ENCODE peak calls at places on chromosomes 2 and 18, in seven cellular contexts. X is Caki2; N is nephron progenitor cell; J is activated naive CD8-positive, alpha-beta T cell treated with anti-CD3 and anti-CD28 coated beads, Interleukin-2, amount 50 U/mL, for 24 hours; Z is GM23248; M is NCI-H446 treated with DMSO at 0.1 percent for 48 hours; F is activated CD4-positive, alpha-beta T cell treated with anti-CD3 and anti-CD28 coated beads, Interleukin-2, amount 50 U/mL, for 24 hours. S is an unnamed sample.

GRCh38 chr18:79516441-79516931 is 120.8 kb downstream of the NFATC1 start:
- DNase-seq in F (no peak), M (no peak), J (no peak), X (no peak), N (no peak), Z (no peak), S (no peak)

GRCh38 chr2:11450791-11451190 is 15.2 kb downstream of the E2F6 start:
- DNase-seq in M (no peak), J (no peak), X (no peak), Z (no peak), N (no peak), F (no peak), S (no peak)

GRCh38 chr2:11155326-11156059 is at the start of gene SLC66A3:
- DNase-seq in F (no peak), J (no peak), Z (peak), N (no peak), X (peak), M (peak), S (peak)

GRCh38 chr2:202750778-202751427 is 116.1 kb downstream of the FAM117B start:
- DNase-seq in X (no peak), M (no peak), F (no peak), J (no peak), N (no peak), Z (no peak), S (no peak)

GRCh38 chr18:79796531-79797390 is 977 bp upstream of the KCNG2 start:
- DNase-seq in X (no peak), N (no peak), M (no peak), J (no peak), Z (peak), F (no peak), S (no peak)

GRCh38 chr2:195600796-195601195 is 56.2 kb upstream of the SLC39A10 start:
- DNase-seq in M (no peak), X (no peak), Z (no peak), N (no peak), J (no peak), F (no peak), S (no peak)

GRCh38 chr2:220165401-220165800 is 538.0 kb downstream of the SLC4A3 start:
- DNase-seq in X (no peak), F (no peak), N (no peak), J (no peak), Z (no peak), M (no peak), S (no peak)

GRCh38 chr2:229489016-229489415 is 217.9 kb upstream of the PID1 start:
- DNase-seq in F (no peak), M (no peak), X (peak), N (no peak), J (no peak), Z (peak), S (no peak)

GRCh38 chr2:237451582-237452469 is 35.2 kb upstream of the MLPH start:
- DNase-seq in X (no peak), N (no peak), J (no peak), Z (no peak), M (no peak), F (no peak), S (no peak)

GRCh38 chr2:214203199-214203598 is 207.7 kb upstream of the VWC2L start:
- DNase-seq in Z (peak), N (no peak), F (no peak), X (no peak), J (no peak), M (no peak), S (no peak)

GRCh38 chr2:171134624-171135230 is 26.0 kb downstream of the TLK1 start:
- DNase-seq in F (no peak), M (no peak), N (no peak), X (no peak), J (no peak), Z (no peak), S (no peak)

GRCh38 chr2:157172866-157173578 is 84.5 kb upstream of the GALNT5 start:
- DNase-seq in X (no peak), F (no peak), Z (peak), N (no peak), J (no peak), M (no peak), S (no peak)

GRCh38 chr2:221142341-221142740 is 429.8 kb downstream of the EPHA4 start:
- DNase-seq in F (no peak), X (no peak), J (no peak), N (no peak), M (no peak), Z (no peak), S (no peak)

GRCh38 chr2:137255990-137256389 is 490.6 kb downstream of the THSD7B start:
- DNase-seq in X (no peak), N (no peak), M (no peak), F (no peak), J (no peak), Z (peak), S (no peak)

GRCh38 chr18:62045316-62045715 is 141.5 kb downstream of the PIGN start:
- DNase-seq in X (no peak), F (no peak), J (no peak), M (no peak), N (no peak), Z (no peak), S (no peak)

GRCh38 chr2:104733544-104733943 is 120.4 kb upstream of the POU3F3 start:
- DNase-seq in N (no peak), F (no peak), M (no peak), J (peak), Z (no peak), X (no peak), S (peak)

GRCh38 chr18:31648966-31649429 is 35.4 kb downstream of the B4GALT6 start:
- DNase-seq in J (no peak), F (no peak), X (peak), N (no peak), M (no peak), Z (peak), S (no peak)

GRCh38 chr2:239247401-239248245 is 153.2 kb downstream of the HDAC4 start:
- DNase-seq in N (no peak), M (no peak), Z (no peak), J (no peak), F (no peak), X (peak), S (no peak)

GRCh38 chr2:71843391-71843850 is 304.2 kb downstream of the CYP26B1 start:
- DNase-seq in M (no peak), Z (peak), N (no peak), J (no peak), X (peak), F (no peak), S (no peak)

GRCh38 chr2:158969162-158969716 is 799 bp downstream of the TANC1 start:
- DNase-seq in Z (peak), N (no peak), M (no peak), J (no peak), X (no peak), F (no peak), S (no peak)

GRCh38 chr2:198214108-198214736 is 409.8 kb downstream of the PLCL1 start:
- DNase-seq in M (no peak), X (no peak), F (no peak), N (no peak), J (no peak), Z (peak), S (no peak)

GRCh38 chr2:166011660-166012059 is 58.1 kb upstream of the TTC21B start:
- DNase-seq in Z (no peak), N (no peak), X (no peak), J (no peak), F (no peak), M (no peak), S (no peak)

GRCh38 chr2:225355788-225356187 is 43.7 kb upstream of the NYAP2 start:
- DNase-seq in M (no peak), Z (no peak), F (no peak), J (no peak), N (no peak), X (no peak), S (no peak)

GRCh38 chr18:64271264-64271663 is 122.4 kb upstream of the LINC00305 start:
- DNase-seq in N (no peak), F (no peak), X (no peak), M (peak), J (no peak), Z (no peak), S (no peak)

GRCh38 chr18:79404567-79404910 is 8.8 kb downstream of the NFATC1 start:
- DNase-seq in F (no peak), X (no peak), J (no peak), N (no peak), Z (peak), M (no peak), S (no peak)

GRCh38 chr2:173235947-173236803 is 118.5 kb upstream of the CDCA7 start:
- DNase-seq in J (no peak), Z (no peak), X (no peak), F (no peak), N (peak), M (no peak), S (no peak)

GRCh38 chr2:238739668-238740067 is 108.2 kb upstream of the TWIST2 start:
- DNase-seq in N (no peak), Z (no peak), X (no peak), F (no peak), J (no peak), M (no peak), S (no peak)

GRCh38 chr2:231597014-231597611 is 4.4 kb downstream of the TEX44 start:
- DNase-seq in N (no peak), Z (peak), M (no peak), J (no peak), F (no peak), X (no peak), S (no peak)